ENCODE peak calls at places on chromosomes 7 and 10, in six cellular contexts. One of them, this sample, is unnamed.

GRCh38 chr7:73602721-73603651 is 21.3 kb downstream of the MLXIPL start:
- DNase-seq in heart left ventricle: no peak
- DNase-seq in CD8-positive, alpha-beta memory T cell: no peak
- DNase-seq in stomach: no peak
- DNase-seq in fibroblast of lung: no peak
- DNase-seq in OCI-LY7: no peak
- DNase-seq in this sample: no peak

GRCh38 chr10:103273026-103273425 is 3.9 kb upstream of the INA start:
- DNase-seq in heart left ventricle: no peak
- DNase-seq in CD8-positive, alpha-beta memory T cell: no peak
- DNase-seq in stomach: no peak
- DNase-seq in fibroblast of lung: peak; percentile 91
- DNase-seq in OCI-LY7: no peak
- DNase-seq in this sample: no peak

GRCh38 chr10:12960431-12960898 is 41.0 kb downstream of the CCDC3 start:
- DNase-seq in heart left ventricle: no peak
- DNase-seq in CD8-positive, alpha-beta memory T cell: no peak
- DNase-seq in stomach: peak; percentile 32
- DNase-seq in fibroblast of lung: peak; percentile 62
- DNase-seq in OCI-LY7: no peak
- DNase-seq in this sample: no peak

GRCh38 chr7:120609136-120609753 is 248.7 kb downstream of the TSPAN12 start:
- DNase-seq in heart left ventricle: no peak
- DNase-seq in CD8-positive, alpha-beta memory T cell: no peak
- DNase-seq in stomach: no peak
- DNase-seq in fibroblast of lung: no peak
- DNase-seq in OCI-LY7: no peak
- DNase-seq in this sample: no peak

GRCh38 chr10:63515002-63515763 is 6.0 kb upstream of the REEP3 start:
- DNase-seq in heart left ventricle: no peak
- DNase-seq in CD8-positive, alpha-beta memory T cell: no peak
- DNase-seq in stomach: no peak
- DNase-seq in fibroblast of lung: peak; percentile 31
- DNase-seq in OCI-LY7: peak; percentile 9
- DNase-seq in this sample: no peak

GRCh38 chr7:121531175-121532070 is 135.3 kb upstream of the FAM3C start:
- DNase-seq in heart left ventricle: no peak
- DNase-seq in CD8-positive, alpha-beta memory T cell: no peak
- DNase-seq in stomach: no peak
- DNase-seq in fibroblast of lung: no peak
- DNase-seq in OCI-LY7: no peak
- DNase-seq in this sample: no peak

GRCh38 chr10:51806079-51806835 is 106.9 kb upstream of the CSTF2T start:
- DNase-seq in heart left ventricle: no peak
- DNase-seq in CD8-positive, alpha-beta memory T cell: no peak
- DNase-seq in stomach: no peak
- DNase-seq in fibroblast of lung: peak; percentile 11
- DNase-seq in OCI-LY7: no peak
- DNase-seq in this sample: no peak

GRCh38 chr7:139777304-139777890 is 401 bp downstream of the HIPK2 start:
- DNase-seq in heart left ventricle: peak; percentile 76
- DNase-seq in CD8-positive, alpha-beta memory T cell: peak; percentile 18
- DNase-seq in stomach: peak; percentile 53
- DNase-seq in fibroblast of lung: no peak
- DNase-seq in OCI-LY7: peak; percentile 49
- DNase-seq in this sample: peak; percentile 53

GRCh38 chr7:77475181-77475580 is 59.0 kb upstream of the GSAP start:
- DNase-seq in heart left ventricle: no peak
- DNase-seq in CD8-positive, alpha-beta memory T cell: no peak
- DNase-seq in stomach: no peak
- DNase-seq in fibroblast of lung: no peak
- DNase-seq in OCI-LY7: no peak
- DNase-seq in this sample: no peak

GRCh38 chr7:107387573-107388219 is 82.2 kb upstream of the GPR22 start:
- DNase-seq in heart left ventricle: no peak
- DNase-seq in CD8-positive, alpha-beta memory T cell: no peak
- DNase-seq in stomach: no peak
- DNase-seq in fibroblast of lung: peak; percentile 89
- DNase-seq in OCI-LY7: no peak
- DNase-seq in this sample: no peak

GRCh38 chr7:40175725-40176510 is 41.1 kb downstream of the SUGCT start:
- DNase-seq in heart left ventricle: no peak
- DNase-seq in CD8-positive, alpha-beta memory T cell: no peak
- DNase-seq in stomach: no peak
- DNase-seq in fibroblast of lung: peak; percentile 8
- DNase-seq in OCI-LY7: no peak
- DNase-seq in this sample: no peak

GRCh38 chr10:24597426-24597825 is 126.3 kb downstream of the ARHGAP21 start:
- DNase-seq in heart left ventricle: no peak
- DNase-seq in CD8-positive, alpha-beta memory T cell: no peak
- DNase-seq in stomach: no peak
- DNase-seq in fibroblast of lung: no peak
- DNase-seq in OCI-LY7: no peak
- DNase-seq in this sample: no peak

GRCh38 chr10:24597961-24598360 is 125.7 kb downstream of the ARHGAP21 start:
- DNase-seq in heart left ventricle: no peak
- DNase-seq in CD8-positive, alpha-beta memory T cell: no peak
- DNase-seq in stomach: no peak
- DNase-seq in fibroblast of lung: no peak
- DNase-seq in OCI-LY7: no peak
- DNase-seq in this sample: no peak

GRCh38 chr10:24590697-24591457 is 132.8 kb downstream of the ARHGAP21 start:
- DNase-seq in heart left ventricle: no peak
- DNase-seq in CD8-positive, alpha-beta memory T cell: no peak
- DNase-seq in stomach: no peak
- DNase-seq in fibroblast of lung: no peak
- DNase-seq in OCI-LY7: no peak
- DNase-seq in this sample: no peak

DNA sequence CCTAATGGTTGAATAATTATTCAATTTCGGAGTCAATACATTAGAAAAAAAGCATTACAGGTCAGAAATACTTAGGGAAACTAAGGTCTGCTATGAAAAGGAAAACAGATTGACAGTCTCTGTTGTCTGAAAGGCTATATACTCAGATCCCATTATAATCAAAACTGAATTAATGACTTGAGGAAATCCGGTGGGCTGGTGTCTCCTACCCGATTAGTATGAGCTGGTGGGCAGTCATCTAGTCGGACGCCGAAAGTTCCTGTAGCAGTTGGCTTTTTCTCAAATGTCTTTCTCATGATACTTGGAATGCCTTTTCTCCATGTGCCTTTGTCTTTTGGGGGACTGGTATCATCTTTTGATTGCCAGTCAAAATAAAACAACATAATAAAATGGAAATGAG is 127.2 kb downstream of the ARHGAP21 start:
- DNase-seq in heart left ventricle: no peak
- DNase-seq in CD8-positive, alpha-beta memory T cell: no peak
- DNase-seq in stomach: no peak
- DNase-seq in fibroblast of lung: no peak
- DNase-seq in OCI-LY7: no peak
- DNase-seq in this sample: no peak
- H3K36me3 ChIP-seq in heart left ventricle: peaks cover 100% of the 10 kb centered on the region
- H3K36me3 ChIP-seq in CD8-positive, alpha-beta memory T cell: peaks cover 15% of the 10 kb centered on the region
- H3K36me3 ChIP-seq in stomach: peaks cover 100% of the 10 kb centered on the region
- H3K36me3 ChIP-seq in fibroblast of lung: peaks cover 6% of the 10 kb centered on the region
- H3K36me3 ChIP-seq in OCI-LY7: peaks cover 42% of the 10 kb centered on the region
- H3K36me3 ChIP-seq in this sample: peaks cover 1% of the 10 kb centered on the region

DNA sequence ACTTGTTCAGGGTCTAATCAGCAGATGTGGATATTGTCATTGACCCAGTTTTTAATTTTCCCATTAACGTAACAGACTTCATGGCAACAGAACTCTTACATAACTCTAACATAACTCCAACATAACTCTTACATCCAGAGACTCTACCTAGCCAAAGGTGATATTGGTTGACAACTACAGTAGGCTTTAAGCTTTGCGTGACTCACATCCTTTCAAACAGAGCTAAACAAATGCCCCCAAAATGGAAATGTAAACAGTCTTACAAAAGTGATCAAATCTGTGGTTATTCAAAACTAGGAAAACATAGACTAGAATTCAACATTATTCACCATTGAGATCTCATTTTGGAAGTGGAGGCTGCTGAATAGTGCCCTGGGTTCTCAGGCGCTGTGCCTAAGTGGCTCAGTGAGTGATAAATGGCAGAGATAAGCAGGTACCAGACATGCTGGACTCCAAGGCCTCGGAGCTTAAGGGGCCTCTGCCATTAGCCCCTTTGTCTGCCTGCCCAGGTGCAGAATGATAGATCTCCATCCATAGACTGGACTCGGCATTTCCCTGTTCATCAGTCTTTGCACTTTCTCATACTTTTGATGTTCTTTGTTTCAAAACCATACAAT is 34.3 kb upstream of the BTBD16 start:
- DNase-seq in heart left ventricle: no peak
- DNase-seq in CD8-positive, alpha-beta memory T cell: no peak
- DNase-seq in stomach: no peak
- DNase-seq in fibroblast of lung: no peak
- DNase-seq in OCI-LY7: no peak
- DNase-seq in this sample: no peak
- H3K36me3 ChIP-seq in heart left ventricle: peaks cover 80% of the 10 kb centered on the region
- H3K36me3 ChIP-seq in CD8-positive, alpha-beta memory T cell: no peaks in the 10 kb centered on the region
- H3K36me3 ChIP-seq in stomach: peaks cover 79% of the 10 kb centered on the region
- H3K36me3 ChIP-seq in fibroblast of lung: peaks cover 3% of the 10 kb centered on the region
- H3K36me3 ChIP-seq in OCI-LY7: no peaks in the 10 kb centered on the region
- H3K36me3 ChIP-seq in this sample: no peaks in the 10 kb centered on the region

GRCh38 chr7:80632819-80633218 is 5.6 kb upstream of the CD36 start:
- DNase-seq in heart left ventricle: no peak
- DNase-seq in CD8-positive, alpha-beta memory T cell: no peak
- DNase-seq in stomach: no peak
- DNase-seq in fibroblast of lung: no peak
- DNase-seq in OCI-LY7: no peak
- DNase-seq in this sample: no peak
- H3K36me3 ChIP-seq in heart left ventricle: no peaks in the 10 kb centered on the region
- H3K36me3 ChIP-seq in CD8-positive, alpha-beta memory T cell: no peaks in the 10 kb centered on the region
- H3K36me3 ChIP-seq in stomach: no peaks in the 10 kb centered on the region
- H3K36me3 ChIP-seq in fibroblast of lung: no peaks in the 10 kb centered on the region
- H3K36me3 ChIP-seq in OCI-LY7: no peaks in the 10 kb centered on the region
- H3K36me3 ChIP-seq in this sample: no peaks in the 10 kb centered on the region

DNA sequence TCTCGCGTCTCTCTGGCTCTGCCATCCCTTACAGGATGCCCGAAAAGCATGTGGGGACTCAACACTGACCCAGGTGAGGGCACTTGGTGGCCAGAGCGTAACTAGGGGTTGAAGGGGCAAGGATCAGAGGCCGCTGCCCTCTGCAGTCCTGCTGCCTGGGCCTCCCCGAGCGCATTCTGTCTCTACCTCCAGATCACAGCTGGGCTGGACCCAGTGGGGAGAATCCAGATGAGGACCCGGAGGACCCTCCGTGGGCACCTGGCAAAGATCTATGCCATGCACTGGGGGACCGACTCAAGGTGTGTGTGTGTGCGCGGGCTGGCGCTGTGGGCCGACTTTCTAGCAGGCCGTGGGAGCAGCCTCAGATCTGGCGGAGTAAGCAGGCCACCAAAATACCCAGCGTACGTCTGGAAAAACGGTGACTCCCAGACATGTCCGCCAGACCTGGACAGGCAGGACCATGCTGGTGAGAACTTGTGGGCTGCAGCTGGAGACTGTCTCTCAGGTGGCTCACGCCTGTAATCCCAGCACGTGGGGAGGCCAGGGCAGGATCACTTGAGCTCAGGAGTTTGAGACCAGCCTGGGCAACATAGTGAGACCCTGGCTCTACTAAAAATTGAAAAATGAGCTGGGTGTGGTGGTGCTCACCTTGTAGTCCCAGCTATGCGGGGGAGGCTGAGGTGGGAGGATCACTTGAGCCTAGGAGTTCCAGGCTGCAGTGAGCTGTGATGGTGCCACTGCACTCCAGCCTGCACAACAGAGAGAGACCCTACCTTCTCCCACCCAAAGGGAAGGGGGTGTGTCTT is 3.2 kb downstream of the GNB2 start:
- DNase-seq in heart left ventricle: peak; percentile 63
- DNase-seq in CD8-positive, alpha-beta memory T cell: no peak
- DNase-seq in stomach: no peak
- DNase-seq in fibroblast of lung: no peak
- DNase-seq in OCI-LY7: no peak
- DNase-seq in this sample: no peak
- H3K36me3 ChIP-seq in heart left ventricle: peaks cover 49% of the 10 kb centered on the region
- H3K36me3 ChIP-seq in CD8-positive, alpha-beta memory T cell: peaks cover 28% of the 10 kb centered on the region
- H3K36me3 ChIP-seq in stomach: peaks cover 52% of the 10 kb centered on the region
- H3K36me3 ChIP-seq in fibroblast of lung: peaks cover 24% of the 10 kb centered on the region
- H3K36me3 ChIP-seq in OCI-LY7: peaks cover 55% of the 10 kb centered on the region
- H3K36me3 ChIP-seq in this sample: peaks cover 36% of the 10 kb centered on the region

GRCh38 chr7:150800576-150801241 is at the start of gene TMEM176A:
- DNase-seq in heart left ventricle: no peak
- DNase-seq in CD8-positive, alpha-beta memory T cell: no peak
- DNase-seq in stomach: no peak
- DNase-seq in fibroblast of lung: no peak
- DNase-seq in OCI-LY7: no peak
- DNase-seq in this sample: no peak
- H3K36me3 ChIP-seq in heart left ventricle: peaks cover 14% of the 10 kb centered on the region
- H3K36me3 ChIP-seq in CD8-positive, alpha-beta memory T cell: no peaks in the 10 kb centered on the region
- H3K36me3 ChIP-seq in stomach: peaks cover 25% of the 10 kb centered on the region
- H3K36me3 ChIP-seq in fibroblast of lung: no peaks in the 10 kb centered on the region
- H3K36me3 ChIP-seq in OCI-LY7: no peaks in the 10 kb centered on the region
- H3K36me3 ChIP-seq in this sample: no peaks in the 10 kb centered on the region

DNA sequence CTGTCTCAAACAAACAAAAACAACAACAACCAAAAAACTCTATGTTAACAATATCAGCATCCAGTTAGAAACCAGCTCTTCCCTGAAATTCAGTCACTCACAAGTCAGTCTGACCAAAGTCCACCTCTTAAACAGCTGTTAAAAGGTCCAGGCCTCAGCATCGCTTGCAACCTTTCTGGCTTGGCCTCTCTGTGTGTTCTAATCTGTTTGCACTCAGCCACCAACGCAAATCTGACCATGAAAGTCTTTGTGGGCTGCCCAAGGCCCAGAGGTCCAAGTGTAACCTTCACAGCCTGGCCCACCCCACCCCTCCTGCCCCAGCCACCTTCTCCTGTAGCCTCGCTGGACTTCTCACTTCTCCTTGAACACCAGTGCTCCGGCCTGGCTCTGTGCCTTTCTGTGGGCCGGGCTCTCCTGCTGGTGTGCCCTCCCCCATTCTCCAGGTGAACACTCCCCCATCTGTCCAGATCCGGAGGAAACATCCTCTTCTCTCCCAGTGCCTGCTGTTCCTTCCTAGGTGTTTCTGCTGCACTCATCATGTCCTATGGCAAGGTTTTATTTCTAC is 72.2 kb upstream of the EFCAB10 start:
- DNase-seq in heart left ventricle: no peak
- DNase-seq in CD8-positive, alpha-beta memory T cell: no peak
- DNase-seq in stomach: peak; percentile 60
- DNase-seq in fibroblast of lung: no peak
- DNase-seq in OCI-LY7: no peak
- DNase-seq in this sample: no peak
- H3K36me3 ChIP-seq in heart left ventricle: no peaks in the 10 kb centered on the region
- H3K36me3 ChIP-seq in CD8-positive, alpha-beta memory T cell: peaks cover 16% of the 10 kb centered on the region
- H3K36me3 ChIP-seq in stomach: peaks cover 8% of the 10 kb centered on the region
- H3K36me3 ChIP-seq in fibroblast of lung: no peaks in the 10 kb centered on the region
- H3K36me3 ChIP-seq in OCI-LY7: no peaks in the 10 kb centered on the region
- H3K36me3 ChIP-seq in this sample: no peaks in the 10 kb centered on the region

This sample was measured in GM06990.